ENCODE peak calls at places on chromosomes 6 and 20, in ten cellular contexts. K is HS-27A; A is dorsolateral prefrontal cortex; P is left cardiac atrium; T is activated naive CD8-positive, alpha-beta T cell treated with anti-CD3 and anti-CD28 coated beads for 36 hours; R is T-cell; Z is foreskin melanocyte; C is Calu3; Y is kidney tubule cell; E is naive B cell. F is an unnamed sample.

GRCh38 chr6:156752666-156753301 is 24.4 kb upstream of the ARID1B start:
- DNase-seq in R (no peak), E (peak), Z (no peak), Y (peak), A (no peak), T (no peak), P (no peak), C (peak), K (no peak), F (no peak)

GRCh38 chr20:48656661-48657211 is 171.1 kb downstream of the PREX1 start:
- DNase-seq in Z (no peak), A (peak), K (no peak), E (no peak), P (no peak), C (peak), T (no peak), Y (no peak), R (no peak), F (no peak)

GRCh38 chr20:62382306-62383198 is 4.4 kb upstream of the RPS21 start:
- DNase-seq in K (no peak), R (peak), E (peak), A (peak), P (peak), C (peak), T (peak), Z (peak), Y (peak), F (peak)

GRCh38 chr6:96521267-96521624 is 360 bp upstream of the UFL1 start:
- DNase-seq in Y (no peak), R (no peak), P (no peak), T (no peak), C (no peak), K (peak), A (no peak), E (no peak), Z (no peak), F (no peak)

GRCh38 chr6:166737231-166737630 is 110.2 kb upstream of the RPS6KA2 start:
- DNase-seq in T (no peak), P (no peak), Z (no peak), E (no peak), A (no peak), R (no peak), Y (no peak), K (no peak), C (peak), F (peak)

GRCh38 chr20:32685541-32686529 is 12.1 kb upstream of the C20orf203 start:
- DNase-seq in E (no peak), Z (peak), P (peak), C (no peak), Y (peak), R (no peak), K (no peak), A (peak), T (no peak), F (peak)

GRCh38 chr20:40966516-40967185 is 62.0 kb upstream of the TOP1 start:
- DNase-seq in P (no peak), R (no peak), T (no peak), Y (no peak), A (no peak), Z (no peak), C (no peak), E (no peak), K (no peak), F (no peak)

GRCh38 chr20:5696011-5696559 is 54.1 kb upstream of the SHLD1 start:
- DNase-seq in Z (no peak), T (no peak), R (no peak), Y (no peak), C (no peak), A (no peak), K (no peak), E (no peak), P (no peak), F (no peak)

GRCh38 chr20:20395856-20396600 is 28.1 kb downstream of the INSM1 start:
- DNase-seq in R (no peak), P (no peak), Z (no peak), A (no peak), K (no peak), E (no peak), Y (no peak), T (no peak), C (no peak), F (no peak)

GRCh38 chr20:15937179-15937578 is 636.1 kb downstream of the KIF16B start:
- DNase-seq in Z (no peak), E (peak), A (no peak), K (no peak), P (no peak), C (no peak), Y (no peak), T (no peak), R (no peak), F (no peak)

GRCh38 chr6:71527831-71528377 is 239.3 kb downstream of the OGFRL1 start:
- DNase-seq in R (no peak), Y (no peak), A (no peak), C (no peak), T (no peak), E (no peak), Z (no peak), P (no peak), K (no peak), F (no peak)

GRCh38 chr20:51417745-51418529 is 124.6 kb downstream of the NFATC2 start:
- DNase-seq in R (no peak), A (no peak), K (no peak), Z (peak), P (no peak), Y (no peak), C (no peak), E (no peak), T (no peak), F (no peak)

GRCh38 chr6:16102208-16102607 is 26.7 kb upstream of the MYLIP start:
- DNase-seq in K (no peak), A (no peak), T (no peak), C (no peak), Z (no peak), P (no peak), R (no peak), E (no peak), Y (no peak), F (no peak)

GRCh38 chr6:51541847-51542246 is 545.6 kb downstream of the PKHD1 start:
- DNase-seq in C (no peak), Y (peak), T (no peak), R (no peak), Z (peak), K (no peak), E (no peak), A (no peak), P (no peak), F (no peak)

GRCh38 chr20:63706027-63706695 is 1.6 kb downstream of the ARFRP1 start:
- DNase-seq in C (no peak), Z (no peak), Y (no peak), T (no peak), K (no peak), E (no peak), A (no peak), P (no peak), R (no peak), F (no peak)

GRCh38 chr6:152863618-152864326 is 113.2 kb downstream of the VIP start:
- DNase-seq in Y (peak), E (peak), Z (peak), P (peak), A (peak), C (peak), K (peak), T (peak), R (peak), F (peak)

GRCh38 chr6:44002591-44003344 is 124.5 kb downstream of the MRPL14 start:
- DNase-seq in R (peak), Z (no peak), K (no peak), A (no peak), P (peak), E (peak), T (peak), Y (peak), C (peak), F (no peak)

GRCh38 chr6:37456816-37457560 is 24.0 kb downstream of the CMTR1 start:
- DNase-seq in A (no peak), T (no peak), E (no peak), Y (no peak), C (no peak), P (peak), R (no peak), Z (no peak), K (no peak), F (peak)

GRCh38 chr20:63530788-63531160 is 6.4 kb downstream of the PTK6 start:
- DNase-seq in E (no peak), Y (no peak), T (no peak), R (no peak), K (no peak), P (peak), A (no peak), Z (no peak), C (peak), F (no peak)

GRCh38 chr6:150813319-150813992 is 52.0 kb upstream of the MTHFD1L start:
- DNase-seq in A (peak), C (peak), P (no peak), Y (peak), R (no peak), Z (no peak), E (no peak), T (peak), K (no peak), F (peak)

GRCh38 chr20:62377615-62378085 is 9.3 kb upstream of the RPS21 start:
- DNase-seq in Z (no peak), A (no peak), K (no peak), Y (no peak), R (no peak), P (no peak), T (no peak), E (no peak), C (no peak), F (no peak)

GRCh38 chr6:35790683-35791082 is 6.4 kb downstream of the CLPS start:
- DNase-seq in P (no peak), A (no peak), E (no peak), Z (peak), Y (no peak), R (no peak), C (no peak), T (no peak), K (no peak), F (no peak)